ENCODE peak calls at places on chromosome 15, in nine cellular contexts. D is HL-60, J is stomach, T is sigmoid colon, E is HCT116, C is breast epithelium, Y is Panc1, F is spleen, N is K562. L is an unnamed sample.

GRCh38 chr15:31307270-31308184 is 19.1 kb upstream of the KLF13 start:
- DNase-seq in D (no peak), J (no peak), T (no peak), E (no peak), C (no peak), Y (no peak), F (peak), N (no peak), L (peak)

GRCh38 chr15:85582076-85582718 is 201.8 kb downstream of the AKAP13 start:
- DNase-seq in D (no peak), J (peak), T (no peak), E (no peak), C (no peak), Y (no peak), F (no peak), N (no peak), L (no peak)

GRCh38 chr15:32970847-32971246 is 223.7 kb downstream of the FMN1 start:
- DNase-seq in D (no peak), J (no peak), T (peak), E (no peak), C (no peak), Y (no peak), F (no peak), N (no peak), L (no peak)

GRCh38 chr15:39358441-39359041 is 222.3 kb upstream of the THBS1 start:
- DNase-seq in D (no peak), J (peak), T (peak), E (no peak), C (no peak), Y (no peak), F (no peak), N (peak), L (no peak)

GRCh38 chr15:35436422-35436821 is 109.5 kb downstream of the DPH6 start:
- DNase-seq in D (no peak), J (no peak), T (no peak), E (no peak), C (no peak), Y (no peak), F (no peak), N (no peak), L (no peak)

GRCh38 chr15:42053010-42053409 is 32.2 kb upstream of the PLA2G4E start:
- DNase-seq in D (no peak), J (no peak), T (no peak), E (no peak), C (no peak), Y (no peak), F (no peak), N (no peak), L (peak)

GRCh38 chr15:48905216-48905615 is 27.3 kb downstream of the EID1 start:
- DNase-seq in D (no peak), J (no peak), T (no peak), E (no peak), C (no peak), Y (no peak), F (no peak), N (no peak), L (no peak)

GRCh38 chr15:55074431-55074830 is 122.3 kb downstream of the RSL24D1 start:
- DNase-seq in D (no peak), J (no peak), T (no peak), E (no peak), C (no peak), Y (no peak), F (no peak), N (no peak), L (no peak)

GRCh38 chr15:88574062-88574461 is 27.6 kb upstream of the DET1 start:
- DNase-seq in D (no peak), J (no peak), T (no peak), E (no peak), C (no peak), Y (no peak), F (no peak), N (no peak), L (no peak)

GRCh38 chr15:83160741-83161140 is 46.9 kb downstream of the HDGFL3 start:
- DNase-seq in D (no peak), J (no peak), T (no peak), E (no peak), C (no peak), Y (no peak), F (no peak), N (no peak), L (no peak)

GRCh38 chr15:57639306-57639705 is 47.6 kb downstream of the MYZAP start:
- DNase-seq in D (no peak), J (no peak), T (no peak), E (no peak), C (no peak), Y (no peak), F (no peak), N (no peak), L (no peak)

GRCh38 chr15:60982249-60982932 is 246.7 kb downstream of the RORA start:
- DNase-seq in D (no peak), J (no peak), T (no peak), E (no peak), C (no peak), Y (no peak), F (no peak), N (no peak), L (no peak)

GRCh38 chr15:68488966-68489365 is 57.0 kb upstream of the ITGA11 start:
- DNase-seq in D (no peak), J (no peak), T (no peak), E (no peak), C (no peak), Y (no peak), F (no peak), N (no peak), L (no peak)

GRCh38 chr15:33654859-33655258 is 313.4 kb upstream of the CHRM5 start:
- DNase-seq in D (no peak), J (no peak), T (no peak), E (no peak), C (no peak), Y (no peak), F (no peak), N (no peak), L (no peak)

GRCh38 chr15:55407631-55407948 is 569 bp downstream of the CCPG1 start:
- DNase-seq in D (no peak), J (no peak), T (no peak), E (no peak), C (no peak), Y (no peak), F (no peak), N (no peak), L (peak)

DNA sequence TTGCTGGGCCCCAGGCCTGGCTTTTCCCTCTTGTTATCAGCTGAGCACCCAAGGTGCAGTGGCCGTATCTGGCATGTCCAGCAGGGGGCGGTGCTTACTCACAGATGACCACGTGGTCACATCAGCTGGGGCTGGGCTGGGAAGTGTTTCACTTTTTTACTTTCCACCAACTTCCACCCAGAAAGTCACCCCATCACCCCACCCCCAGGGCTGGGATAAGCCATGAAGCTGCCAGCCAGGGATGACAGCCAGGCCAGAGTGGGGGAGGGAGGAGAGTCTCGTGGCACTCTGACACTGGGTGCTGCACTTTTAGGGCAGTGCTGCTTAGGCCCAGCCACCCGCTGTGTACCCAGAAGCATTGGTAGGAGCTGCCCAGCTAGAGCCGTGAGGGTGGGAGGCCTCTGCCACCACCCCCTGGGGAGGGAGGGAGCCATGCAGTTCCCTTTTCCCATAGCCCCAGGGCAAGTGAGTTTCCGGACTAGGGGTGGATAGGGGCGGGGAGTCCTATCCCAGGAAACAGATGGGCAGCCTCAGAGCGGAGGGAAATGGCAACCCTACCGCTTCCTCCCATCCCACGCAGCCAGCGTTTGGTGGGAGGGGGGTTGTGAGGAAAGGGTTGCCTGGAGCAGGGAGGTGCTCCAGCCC is 6.1 kb downstream of the PPCDC start:
- DNase-seq in D (peak), J (peak), T (peak), E (peak), C (peak), Y (no peak), F (peak), N (peak), L (no peak)
- TF ChIP-seq POLR2AphosphoS5 in D (peak), J (peak), T (no peak), E (no peak), C (peak), Y (no peak), F (peak), N (no peak), L (peak)

GRCh38 chr15:66256692-66257091 is 3.1 kb upstream of the MEGF11 start:
- DNase-seq in D (no peak), J (no peak), T (no peak), E (no peak), C (no peak), Y (no peak), F (no peak), N (no peak), L (no peak)

GRCh38 chr15:66264853-66265252 is 11.3 kb upstream of the MEGF11 start:
- DNase-seq in D (no peak), J (no peak), T (no peak), E (no peak), C (no peak), Y (no peak), F (no peak), N (no peak), L (no peak)

GRCh38 chr15:66255293-66255676 is 1.7 kb upstream of the MEGF11 start:
- DNase-seq in D (no peak), J (no peak), T (no peak), E (no peak), C (no peak), Y (no peak), F (no peak), N (no peak), L (no peak)

GRCh38 chr15:66261056-66261455 is 7.5 kb upstream of the MEGF11 start:
- DNase-seq in D (no peak), J (peak), T (no peak), E (no peak), C (no peak), Y (no peak), F (no peak), N (no peak), L (no peak)
- TF ChIP-seq POLR2AphosphoS5 in D (no peak), J (peak), T (no peak), E (no peak), C (no peak), Y (no peak), F (no peak), N (no peak), L (no peak)

GRCh38 chr15:99252326-99252725 is 1.0 kb downstream of the LRRC28 start:
- DNase-seq in D (no peak), J (no peak), T (no peak), E (no peak), C (no peak), Y (no peak), F (no peak), N (no peak), L (no peak)

GRCh38 chr15:99249270-99249817 is at the start of gene TTC23:
- DNase-seq in D (peak), J (no peak), T (no peak), E (peak), C (peak), Y (peak), F (no peak), N (peak), L (no peak)

GRCh38 chr15:99250494-99251435 is 516 bp upstream of the LRRC28 start:
- DNase-seq in D (peak), J (peak), T (peak), E (peak), C (peak), Y (peak), F (peak), N (peak), L (peak)

GRCh38 chr15:99250001-99250400 is 620 bp upstream of the TTC23 start:
- DNase-seq in D (no peak), J (no peak), T (no peak), E (no peak), C (no peak), Y (no peak), F (no peak), N (no peak), L (no peak)

GRCh38 chr15:99251436-99251821 is at the start of gene LRRC28:
- DNase-seq in D (no peak), J (no peak), T (no peak), E (no peak), C (no peak), Y (no peak), F (no peak), N (no peak), L (no peak)
- TF ChIP-seq POLR2AphosphoS5 in D (no peak), J (no peak), T (no peak), E (peak), C (no peak), Y (peak), F (peak), N (no peak), L (peak)

GRCh38 chr15:24971052-24971451 is 16.3 kb downstream of the SNRPN start:
- DNase-seq in D (no peak), J (no peak), T (no peak), E (no peak), C (no peak), Y (no peak), F (no peak), N (no peak), L (no peak)

GRCh38 chr15:24971772-24972171 is 17.0 kb downstream of the SNRPN start:
- DNase-seq in D (no peak), J (no peak), T (no peak), E (no peak), C (no peak), Y (no peak), F (no peak), N (no peak), L (no peak)

GRCh38 chr15:24962880-24963279 is 8.1 kb downstream of the SNRPN start:
- DNase-seq in D (no peak), J (no peak), T (no peak), E (no peak), C (no peak), Y (no peak), F (no peak), N (no peak), L (no peak)

GRCh38 chr15:24961967-24962366 is 7.2 kb downstream of the SNRPN start:
- DNase-seq in D (no peak), J (no peak), T (no peak), E (no peak), C (no peak), Y (no peak), F (no peak), N (no peak), L (no peak)

GRCh38 chr15:24966364-24967103 is 11.7 kb downstream of the SNRPN start:
- DNase-seq in D (no peak), J (no peak), T (no peak), E (no peak), C (no peak), Y (no peak), F (no peak), N (no peak), L (no peak)
- TF ChIP-seq POLR2AphosphoS5 in D (no peak), J (no peak), T (no peak), E (no peak), C (no peak), Y (no peak), F (no peak), N (no peak), L (no peak)

GRCh38 chr15:69876030-69876429 is 221.7 kb downstream of the TLE3 start:
- DNase-seq in D (no peak), J (no peak), T (no peak), E (no peak), C (no peak), Y (no peak), F (peak), N (peak), L (no peak)

GRCh38 chr15:69873807-69874206 is 223.9 kb downstream of the TLE3 start:
- DNase-seq in D (no peak), J (no peak), T (no peak), E (no peak), C (no peak), Y (no peak), F (no peak), N (no peak), L (no peak)

GRCh38 chr15:69880616-69881309 is 217.0 kb downstream of the TLE3 start:
- DNase-seq in D (no peak), J (no peak), T (no peak), E (no peak), C (no peak), Y (no peak), F (peak), N (no peak), L (no peak)

GRCh38 chr15:69874321-69874720 is 223.4 kb downstream of the TLE3 start:
- DNase-seq in D (no peak), J (no peak), T (no peak), E (no peak), C (no peak), Y (no peak), F (peak), N (no peak), L (no peak)

DNA sequence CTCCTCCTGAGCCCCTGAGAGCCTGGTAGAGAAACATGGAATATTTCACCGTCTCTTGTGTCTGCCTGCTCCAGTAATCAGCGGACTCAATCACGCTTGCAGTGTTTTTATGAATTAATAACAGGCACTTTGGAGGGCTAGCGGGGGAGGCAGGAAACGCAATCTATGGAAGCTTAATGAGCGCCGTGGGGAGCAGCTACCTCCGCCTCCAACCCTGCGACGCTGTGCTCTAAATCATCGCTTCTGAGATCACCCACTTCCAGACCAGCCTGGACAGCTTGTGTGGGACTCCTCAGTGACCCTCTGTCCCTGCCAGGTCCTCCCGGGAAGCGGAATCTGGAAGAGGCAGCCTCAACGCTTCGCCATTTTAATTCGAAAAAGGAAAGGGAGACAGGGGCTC is 221.2 kb downstream of the TLE3 start:
- DNase-seq in D (no peak), J (no peak), T (no peak), E (no peak), C (no peak), Y (no peak), F (no peak), N (peak), L (no peak)
- TF ChIP-seq POLR2AphosphoS5 in D (no peak), J (no peak), T (no peak), E (no peak), C (no peak), Y (no peak), F (no peak), N (no peak), L (no peak)

GRCh38 chr15:78338756-78339155 is 1.4 kb upstream of the CRABP1 start:
- DNase-seq in D (no peak), J (no peak), T (no peak), E (no peak), C (no peak), Y (no peak), F (peak), N (no peak), L (no peak)

GRCh38 chr15:78341057-78341763 is 1.1 kb downstream of the CRABP1 start:
- DNase-seq in D (peak), J (no peak), T (no peak), E (no peak), C (no peak), Y (no peak), F (peak), N (no peak), L (no peak)

GRCh38 chr15:78339559-78339958 is 594 bp upstream of the CRABP1 start:
- DNase-seq in D (no peak), J (no peak), T (no peak), E (no peak), C (no peak), Y (no peak), F (peak), N (no peak), L (no peak)

GRCh38 chr15:78343431-78343830 is 3.3 kb downstream of the CRABP1 start:
- DNase-seq in D (no peak), J (no peak), T (no peak), E (no peak), C (no peak), Y (no peak), F (peak), N (no peak), L (no peak)

DNA sequence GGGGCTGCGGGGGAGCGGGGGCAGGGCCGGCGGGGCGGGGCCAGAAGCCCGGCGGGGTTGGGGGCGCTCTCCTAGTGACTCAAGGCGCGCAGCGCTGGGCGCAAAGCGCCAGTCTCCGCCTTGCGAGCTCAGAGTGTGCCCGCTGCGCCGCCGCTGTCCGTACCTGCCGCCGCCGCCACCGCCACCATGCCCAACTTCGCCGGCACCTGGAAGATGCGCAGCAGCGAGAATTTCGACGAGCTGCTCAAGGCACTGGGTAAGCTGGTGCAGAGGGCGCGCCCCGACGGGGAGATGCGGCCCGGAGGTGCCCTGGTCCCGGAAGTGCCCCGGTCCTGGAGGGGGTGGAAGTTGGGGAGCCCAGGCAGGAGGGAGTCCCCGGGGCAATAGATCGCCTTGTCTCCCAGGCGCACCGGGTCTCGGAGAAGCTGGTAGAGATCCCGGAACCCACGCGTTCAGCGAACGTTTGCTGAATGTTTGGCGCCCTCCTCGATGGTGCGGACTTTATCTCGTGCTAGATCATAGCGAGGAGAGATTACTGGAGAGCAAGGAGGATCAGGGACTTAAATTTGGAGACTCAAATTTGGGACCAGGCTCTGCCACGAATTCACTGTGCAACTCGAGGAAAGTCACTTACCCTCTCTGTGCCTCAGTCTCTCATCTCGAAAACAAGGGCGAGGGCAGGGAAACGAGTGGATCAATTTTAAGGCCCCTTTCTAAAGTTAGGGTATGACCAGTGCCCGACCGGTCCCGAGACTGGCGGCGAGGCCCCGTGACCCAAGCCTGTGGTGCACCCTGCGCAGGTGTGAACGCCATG is at the start of gene CRABP1:
- DNase-seq in D (no peak), J (no peak), T (no peak), E (no peak), C (no peak), Y (no peak), F (peak), N (no peak), L (no peak)
- TF ChIP-seq POLR2AphosphoS5 in D (no peak), J (no peak), T (no peak), E (no peak), C (no peak), Y (no peak), F (peak), N (no peak), L (no peak)

DNA sequence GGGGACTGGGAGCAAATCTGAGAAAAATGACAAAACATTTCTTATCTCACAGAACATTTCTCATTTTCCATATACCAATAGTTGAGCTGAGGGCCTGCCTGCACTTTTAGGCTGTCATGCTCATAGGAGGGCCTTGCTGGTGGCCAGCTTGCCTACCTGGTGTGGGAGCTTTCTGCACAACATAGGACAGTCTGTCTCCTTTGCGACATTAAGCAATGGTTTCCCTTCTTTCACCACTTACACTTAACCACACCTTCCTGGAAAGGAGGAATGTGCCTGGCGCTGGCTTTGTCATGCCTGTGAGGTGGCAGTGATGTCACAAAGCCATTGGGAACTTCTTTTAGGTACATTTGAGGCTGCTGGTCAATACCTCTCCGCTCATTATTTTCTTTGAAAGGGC is 5.7 kb downstream of the SNAPC5 start:
- DNase-seq in D (no peak), J (no peak), T (no peak), E (no peak), C (no peak), Y (no peak), F (no peak), N (peak), L (no peak)
- TF ChIP-seq POLR2AphosphoS5 in D (peak), J (no peak), T (no peak), E (no peak), C (no peak), Y (no peak), F (no peak), N (peak), L (no peak)

GRCh38 chr15:51992953-51993352 is 21.4 kb upstream of the LEO1 start:
- DNase-seq in D (no peak), J (no peak), T (no peak), E (no peak), C (no peak), Y (no peak), F (no peak), N (no peak), L (no peak)

GRCh38 chr15:51991141-51991540 is 19.6 kb upstream of the LEO1 start:
- DNase-seq in D (no peak), J (no peak), T (no peak), E (no peak), C (no peak), Y (no peak), F (no peak), N (no peak), L (no peak)
- TF ChIP-seq POLR2AphosphoS5 in D (no peak), J (no peak), T (no peak), E (no peak), C (no peak), Y (no peak), F (no peak), N (no peak), L (no peak)